ENCODE peak calls at places on chromosomes 3 and 15, in four cellular contexts. One of them, this sample, is unnamed.

GRCh38 chr3:134078169-134078821 is 48.6 kb upstream of the SLCO2A1 start:
- DNase-seq in WTC11: no peak
- DNase-seq in A549: no peak
- DNase-seq in HepG2: no peak
- DNase-seq in this sample: no peak

GRCh38 chr3:109803274-109803673 is 465.9 kb upstream of the DPPA4 start:
- DNase-seq in A549: no peak
- DNase-seq in HepG2: no peak
- DNase-seq in WTC11: no peak
- DNase-seq in this sample: no peak

GRCh38 chr3:89098964-89099585 is 8.3 kb upstream of the EPHA3 start:
- DNase-seq in WTC11: peak
- DNase-seq in HepG2: peak
- DNase-seq in A549: peak
- DNase-seq in this sample: peak

GRCh38 chr3:138327831-138328230 is 1.8 kb downstream of the NME9 start:
- DNase-seq in WTC11: no peak
- DNase-seq in A549: no peak
- DNase-seq in HepG2: no peak
- DNase-seq in this sample: no peak

GRCh38 chr15:70259030-70259424 is 161.3 kb upstream of the TLE3 start:
- DNase-seq in A549: no peak
- DNase-seq in HepG2: no peak
- DNase-seq in WTC11: no peak
- DNase-seq in this sample: peak

GRCh38 chr3:66017084-66017990 is 21.4 kb downstream of the MAGI1 start:
- DNase-seq in WTC11: no peak
- DNase-seq in A549: no peak
- DNase-seq in HepG2: no peak
- DNase-seq in this sample: no peak

GRCh38 chr15:88749699-88750098 is 53.5 kb upstream of the ACAN start:
- DNase-seq in A549: no peak
- DNase-seq in WTC11: no peak
- DNase-seq in HepG2: no peak
- DNase-seq in this sample: no peak

GRCh38 chr3:42581709-42582473 is at the start of gene SEC22C:
- DNase-seq in A549: peak
- DNase-seq in HepG2: peak
- DNase-seq in WTC11: peak
- DNase-seq in this sample: peak

GRCh38 chr3:141960731-141961130 is 84.3 kb downstream of the ATP1B3 start:
- DNase-seq in WTC11: no peak
- DNase-seq in HepG2: no peak
- DNase-seq in A549: no peak
- DNase-seq in this sample: no peak

GRCh38 chr15:73602444-73602843 is 30.7 kb downstream of the NPTN start:
- DNase-seq in HepG2: no peak
- DNase-seq in WTC11: no peak
- DNase-seq in A549: no peak
- DNase-seq in this sample: no peak

GRCh38 chr3:157237886-157238285 is 77.9 kb upstream of the CCNL1 start:
- DNase-seq in WTC11: no peak
- DNase-seq in HepG2: no peak
- DNase-seq in A549: no peak
- DNase-seq in this sample: no peak

GRCh38 chr15:89982315-89983055 is 18.6 kb upstream of the ZNF710 start:
- DNase-seq in A549: no peak
- DNase-seq in HepG2: no peak
- DNase-seq in WTC11: peak
- DNase-seq in this sample: no peak

GRCh38 chr15:34810455-34811146 is 15.3 kb upstream of the ACTC1 start:
- DNase-seq in A549: peak
- DNase-seq in WTC11: no peak
- DNase-seq in HepG2: no peak
- DNase-seq in this sample: no peak

GRCh38 chr15:75731248-75732100 is 18.8 kb upstream of the CSPG4 start:
- DNase-seq in WTC11: peak
- DNase-seq in A549: no peak
- DNase-seq in HepG2: no peak
- DNase-seq in this sample: peak

GRCh38 chr3:47145272-47145671 is 18.6 kb downstream of the SETD2 start:
- DNase-seq in A549: no peak
- DNase-seq in WTC11: no peak
- DNase-seq in HepG2: no peak
- DNase-seq in this sample: no peak
- TF ChIP-seq HMGXB4 in A549: no peak
- TF ChIP-seq HMGXB4 in WTC11: no peak
- TF ChIP-seq HMGXB4 in HepG2: no peak
- TF ChIP-seq HMGXB4 in this sample: no peak

GRCh38 chr3:56761887-56762605 is 39.7 kb downstream of the ARHGEF3 start:
- DNase-seq in WTC11: no peak
- DNase-seq in HepG2: no peak
- DNase-seq in A549: no peak
- DNase-seq in this sample: no peak

GRCh38 chr3:56764184-56764583 is 37.6 kb downstream of the ARHGEF3 start:
- DNase-seq in HepG2: no peak
- DNase-seq in A549: no peak
- DNase-seq in WTC11: no peak
- DNase-seq in this sample: no peak

GRCh38 chr3:56761023-56761422 is 40.7 kb downstream of the ARHGEF3 start:
- DNase-seq in WTC11: no peak
- DNase-seq in HepG2: no peak
- DNase-seq in A549: no peak
- DNase-seq in this sample: no peak

GRCh38 chr3:56763233-56763632 is 38.5 kb downstream of the ARHGEF3 start:
- DNase-seq in WTC11: no peak
- DNase-seq in A549: no peak
- DNase-seq in HepG2: no peak
- DNase-seq in this sample: no peak

GRCh38 chr3:56762718-56763117 is 39.0 kb downstream of the ARHGEF3 start:
- DNase-seq in WTC11: no peak
- DNase-seq in A549: no peak
- DNase-seq in HepG2: no peak
- DNase-seq in this sample: no peak
- TF ChIP-seq HMGXB4 in WTC11: no peak
- TF ChIP-seq HMGXB4 in A549: no peak
- TF ChIP-seq HMGXB4 in HepG2: no peak
- TF ChIP-seq HMGXB4 in this sample: no peak

GRCh38 chr3:147797095-147797494 is 387.9 kb downstream of the ZIC1 start:
- DNase-seq in A549: no peak
- DNase-seq in WTC11: no peak
- DNase-seq in HepG2: no peak
- DNase-seq in this sample: no peak
- TF ChIP-seq HMGXB4 in A549: no peak
- TF ChIP-seq HMGXB4 in WTC11: no peak
- TF ChIP-seq HMGXB4 in HepG2: no peak
- TF ChIP-seq HMGXB4 in this sample: no peak

GRCh38 chr3:171127611-171128010 is 101.1 kb upstream of the SLC2A2 start:
- DNase-seq in A549: no peak
- DNase-seq in HepG2: no peak
- DNase-seq in WTC11: no peak
- DNase-seq in this sample: no peak
- TF ChIP-seq HMGXB4 in A549: no peak
- TF ChIP-seq HMGXB4 in HepG2: no peak
- TF ChIP-seq HMGXB4 in WTC11: no peak
- TF ChIP-seq HMGXB4 in this sample: no peak

DNA sequence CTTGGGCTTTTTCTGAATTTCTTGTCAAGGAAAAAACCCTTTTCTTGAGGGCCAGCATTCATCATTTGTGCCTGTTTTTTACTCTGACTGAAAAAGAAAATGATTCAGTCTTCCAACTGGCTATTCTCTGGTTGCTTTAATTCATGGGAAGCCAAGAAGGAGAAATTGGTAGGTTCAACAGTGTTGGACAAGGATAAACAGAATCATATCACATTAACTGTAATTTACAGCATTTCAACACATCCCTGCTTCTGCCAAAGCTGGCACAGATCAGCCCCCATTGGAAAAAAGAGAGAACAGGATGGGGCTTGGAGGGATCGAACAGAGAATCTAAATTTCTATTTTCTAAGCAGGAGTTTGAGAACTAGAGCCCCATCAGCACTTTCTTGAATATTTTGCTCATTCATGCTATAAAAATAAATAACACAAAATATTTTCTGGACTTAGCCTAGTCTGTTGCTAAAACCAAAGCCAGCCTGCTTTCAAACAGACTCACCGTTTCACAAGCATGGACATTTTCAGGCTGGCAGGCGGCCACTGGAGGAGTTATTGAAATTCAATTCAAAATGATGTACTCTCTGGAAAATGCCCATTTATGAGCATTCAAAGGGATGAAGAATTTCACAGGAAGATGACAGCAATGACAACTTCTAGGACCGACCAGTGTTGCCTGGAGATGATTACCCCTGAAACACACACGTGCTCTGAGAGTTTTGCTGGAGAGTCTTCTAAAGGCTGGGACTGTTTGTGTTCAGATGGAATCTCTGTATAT is 181.2 kb downstream of the WNT5A start:
- DNase-seq in HepG2: no peak
- DNase-seq in A549: no peak
- DNase-seq in WTC11: no peak
- DNase-seq in this sample: no peak
- TF ChIP-seq HMGXB4 in HepG2: no peak
- TF ChIP-seq HMGXB4 in A549: no peak
- TF ChIP-seq HMGXB4 in WTC11: no peak
- TF ChIP-seq HMGXB4 in this sample: no peak

DNA sequence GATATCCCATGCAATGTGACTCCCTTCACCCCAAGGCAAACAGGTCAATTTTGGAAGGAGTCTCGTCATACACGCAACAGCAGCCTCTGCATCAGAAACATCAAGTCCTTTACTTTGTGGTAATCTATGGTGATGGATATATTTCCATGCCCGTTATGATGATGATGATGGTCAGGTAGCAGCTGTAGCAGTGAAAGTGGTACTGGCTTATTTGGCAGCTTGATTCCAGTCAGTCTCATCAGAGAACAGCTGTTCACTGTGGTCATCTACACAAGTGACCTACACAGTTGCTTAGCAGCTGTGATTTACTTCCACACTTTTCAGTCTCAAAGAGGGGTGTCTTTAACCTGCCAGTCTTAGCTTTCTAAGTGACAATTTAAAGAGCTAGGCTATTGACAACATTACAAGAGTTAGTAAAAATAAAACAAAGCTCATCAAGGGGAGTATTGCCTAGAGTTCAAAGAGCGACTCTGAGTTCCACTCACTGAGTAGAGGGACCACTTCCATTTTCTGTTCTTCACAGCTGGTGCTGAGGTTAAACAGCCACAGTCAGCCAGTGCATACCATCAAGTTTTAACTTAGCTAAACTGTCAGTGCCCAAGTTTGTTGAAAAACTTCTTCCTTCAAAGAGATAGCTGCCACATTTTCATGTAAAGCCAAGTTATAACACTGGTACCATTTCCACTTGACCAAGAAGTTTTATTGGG is 587.4 kb upstream of the KCNMB2 start:
- DNase-seq in HepG2: no peak
- DNase-seq in WTC11: no peak
- DNase-seq in A549: no peak
- DNase-seq in this sample: no peak
- TF ChIP-seq HMGXB4 in HepG2: no peak
- TF ChIP-seq HMGXB4 in WTC11: no peak
- TF ChIP-seq HMGXB4 in A549: no peak
- TF ChIP-seq HMGXB4 in this sample: no peak

GRCh38 chr15:64833690-64834089 is 8.0 kb upstream of the PLEKHO2 start:
- DNase-seq in A549: no peak
- DNase-seq in WTC11: no peak
- DNase-seq in HepG2: no peak
- DNase-seq in this sample: no peak
- TF ChIP-seq HMGXB4 in A549: no peak
- TF ChIP-seq HMGXB4 in WTC11: no peak
- TF ChIP-seq HMGXB4 in HepG2: no peak
- TF ChIP-seq HMGXB4 in this sample: no peak

GRCh38 chr3:151210676-151211381 is 7.8 kb upstream of the GPR171 start:
- DNase-seq in WTC11: no peak
- DNase-seq in A549: no peak
- DNase-seq in HepG2: peak
- DNase-seq in this sample: no peak
- TF ChIP-seq HMGXB4 in WTC11: no peak
- TF ChIP-seq HMGXB4 in A549: no peak
- TF ChIP-seq HMGXB4 in HepG2: no peak
- TF ChIP-seq HMGXB4 in this sample: no peak

DNA sequence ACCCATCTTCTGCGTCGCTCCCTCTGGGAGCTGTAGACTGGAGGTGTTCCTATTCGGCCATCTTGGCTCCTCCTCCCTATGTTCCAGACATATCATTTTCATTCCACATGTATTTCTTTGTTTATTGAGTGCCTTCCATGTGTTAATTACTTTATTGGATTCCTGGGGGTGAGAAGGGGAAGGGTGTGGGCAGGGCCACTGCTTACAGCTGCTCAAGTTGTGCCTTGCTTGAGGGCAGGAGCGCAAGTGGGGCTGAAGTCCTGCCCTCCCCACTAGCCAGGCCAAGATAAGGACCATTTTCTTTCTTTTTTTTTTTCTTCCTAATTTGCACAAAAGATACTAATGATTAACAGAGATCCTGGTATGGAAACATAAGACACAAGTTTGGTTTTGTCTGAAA is 224.8 kb downstream of the LPP start:
- DNase-seq in HepG2: no peak
- DNase-seq in WTC11: no peak
- DNase-seq in A549: no peak
- DNase-seq in this sample: no peak
- TF ChIP-seq HMGXB4 in HepG2: no peak
- TF ChIP-seq HMGXB4 in WTC11: no peak
- TF ChIP-seq HMGXB4 in A549: no peak
- TF ChIP-seq HMGXB4 in this sample: no peak

This sample was measured in K562.